ENCODE peak calls at places on chromosome 18, in seven cellular contexts. One of them, this sample, is unnamed.

GRCh38 chr18:61852496-61852895 is 40.3 kb downstream of the RNF152 start:
- DNase-seq in heart left ventricle: no peak
- DNase-seq in fibroblast of the aortic adventitia: no peak
- DNase-seq in tibial nerve: no peak
- DNase-seq in GM13976: no peak
- DNase-seq in astrocyte of the spinal cord: no peak
- DNase-seq in type B pancreatic cell: no peak
- DNase-seq in this sample: no peak

GRCh38 chr18:28065793-28066186 is 111.1 kb downstream of the CDH2 start:
- DNase-seq in heart left ventricle: no peak
- DNase-seq in fibroblast of the aortic adventitia: no peak
- DNase-seq in tibial nerve: no peak
- DNase-seq in GM13976: no peak
- DNase-seq in astrocyte of the spinal cord: no peak
- DNase-seq in type B pancreatic cell: no peak
- DNase-seq in this sample: no peak

GRCh38 chr18:50879302-50880107 is 587 bp downstream of the ME2 start:
- DNase-seq in heart left ventricle: peak
- DNase-seq in fibroblast of the aortic adventitia: peak
- DNase-seq in tibial nerve: peak
- DNase-seq in GM13976: peak
- DNase-seq in astrocyte of the spinal cord: peak
- DNase-seq in type B pancreatic cell: no peak
- DNase-seq in this sample: no peak

GRCh38 chr18:58567453-58568196 is 61.3 kb downstream of the ALPK2 start:
- DNase-seq in heart left ventricle: peak
- DNase-seq in fibroblast of the aortic adventitia: peak
- DNase-seq in tibial nerve: peak
- DNase-seq in GM13976: no peak
- DNase-seq in astrocyte of the spinal cord: peak
- DNase-seq in type B pancreatic cell: no peak
- DNase-seq in this sample: no peak

GRCh38 chr18:36424741-36425142 is 127.2 kb downstream of the FHOD3 start:
- DNase-seq in heart left ventricle: no peak
- DNase-seq in fibroblast of the aortic adventitia: no peak
- DNase-seq in tibial nerve: no peak
- DNase-seq in GM13976: no peak
- DNase-seq in astrocyte of the spinal cord: no peak
- DNase-seq in type B pancreatic cell: no peak
- DNase-seq in this sample: no peak

GRCh38 chr18:63540131-63540530 is 2.0 kb upstream of the SERPINB12 start:
- DNase-seq in heart left ventricle: no peak
- DNase-seq in fibroblast of the aortic adventitia: peak
- DNase-seq in tibial nerve: no peak
- DNase-seq in GM13976: no peak
- DNase-seq in astrocyte of the spinal cord: peak
- DNase-seq in type B pancreatic cell: no peak
- DNase-seq in this sample: no peak

GRCh38 chr18:69397096-69397495 is 3.6 kb upstream of the DOK6 start:
- DNase-seq in heart left ventricle: no peak
- DNase-seq in fibroblast of the aortic adventitia: no peak
- DNase-seq in tibial nerve: no peak
- DNase-seq in GM13976: no peak
- DNase-seq in astrocyte of the spinal cord: peak
- DNase-seq in type B pancreatic cell: no peak
- DNase-seq in this sample: no peak

GRCh38 chr18:60984496-60984895 is 348.7 kb upstream of the CDH20 start:
- DNase-seq in heart left ventricle: no peak
- DNase-seq in fibroblast of the aortic adventitia: peak
- DNase-seq in tibial nerve: no peak
- DNase-seq in GM13976: no peak
- DNase-seq in astrocyte of the spinal cord: peak
- DNase-seq in type B pancreatic cell: no peak
- DNase-seq in this sample: no peak

GRCh38 chr18:33440384-33441043 is at the start of gene CCDC178:
- DNase-seq in heart left ventricle: peak
- DNase-seq in fibroblast of the aortic adventitia: peak
- DNase-seq in tibial nerve: no peak
- DNase-seq in GM13976: peak
- DNase-seq in astrocyte of the spinal cord: peak
- DNase-seq in type B pancreatic cell: peak
- DNase-seq in this sample: no peak

GRCh38 chr18:13657974-13658373 is 68.4 kb downstream of the FAM210A start:
- DNase-seq in heart left ventricle: no peak
- DNase-seq in fibroblast of the aortic adventitia: no peak
- DNase-seq in tibial nerve: no peak
- DNase-seq in GM13976: no peak
- DNase-seq in astrocyte of the spinal cord: no peak
- DNase-seq in type B pancreatic cell: no peak
- DNase-seq in this sample: no peak

GRCh38 chr18:57833441-57834101 is 30.5 kb upstream of the ATP8B1 start:
- DNase-seq in heart left ventricle: no peak
- DNase-seq in fibroblast of the aortic adventitia: peak
- DNase-seq in tibial nerve: no peak
- DNase-seq in GM13976: peak
- DNase-seq in astrocyte of the spinal cord: no peak
- DNase-seq in type B pancreatic cell: no peak
- DNase-seq in this sample: no peak

GRCh38 chr18:48946329-48946835 is 4.4 kb downstream of the SMAD7 start:
- DNase-seq in heart left ventricle: no peak
- DNase-seq in fibroblast of the aortic adventitia: peak
- DNase-seq in tibial nerve: no peak
- DNase-seq in GM13976: no peak
- DNase-seq in astrocyte of the spinal cord: peak
- DNase-seq in type B pancreatic cell: no peak
- DNase-seq in this sample: no peak

GRCh38 chr18:54169710-54170403 is 54.6 kb downstream of the MBD2 start:
- DNase-seq in heart left ventricle: no peak
- DNase-seq in fibroblast of the aortic adventitia: no peak
- DNase-seq in tibial nerve: no peak
- DNase-seq in GM13976: no peak
- DNase-seq in astrocyte of the spinal cord: no peak
- DNase-seq in type B pancreatic cell: no peak
- DNase-seq in this sample: no peak

GRCh38 chr18:29076645-29077044 is 899.7 kb upstream of the CDH2 start:
- DNase-seq in heart left ventricle: no peak
- DNase-seq in fibroblast of the aortic adventitia: no peak
- DNase-seq in tibial nerve: no peak
- DNase-seq in GM13976: no peak
- DNase-seq in astrocyte of the spinal cord: no peak
- DNase-seq in type B pancreatic cell: no peak
- DNase-seq in this sample: no peak

GRCh38 chr18:75253043-75253442 is 42.4 kb downstream of the TSHZ1 start:
- DNase-seq in heart left ventricle: no peak
- DNase-seq in fibroblast of the aortic adventitia: no peak
- DNase-seq in tibial nerve: no peak
- DNase-seq in GM13976: no peak
- DNase-seq in astrocyte of the spinal cord: no peak
- DNase-seq in type B pancreatic cell: no peak
- DNase-seq in this sample: no peak

GRCh38 chr18:54162431-54162830 is 62.0 kb downstream of the MBD2 start:
- DNase-seq in heart left ventricle: no peak
- DNase-seq in fibroblast of the aortic adventitia: peak
- DNase-seq in tibial nerve: no peak
- DNase-seq in GM13976: no peak
- DNase-seq in astrocyte of the spinal cord: peak
- DNase-seq in type B pancreatic cell: no peak
- DNase-seq in this sample: no peak

GRCh38 chr18:47411159-47411558 is 159.7 kb upstream of the SKOR2 start:
- DNase-seq in heart left ventricle: no peak
- DNase-seq in fibroblast of the aortic adventitia: no peak
- DNase-seq in tibial nerve: no peak
- DNase-seq in GM13976: no peak
- DNase-seq in astrocyte of the spinal cord: no peak
- DNase-seq in type B pancreatic cell: no peak
- DNase-seq in this sample: no peak

GRCh38 chr18:47415888-47416287 is 164.4 kb upstream of the SKOR2 start:
- DNase-seq in heart left ventricle: no peak
- DNase-seq in fibroblast of the aortic adventitia: no peak
- DNase-seq in tibial nerve: no peak
- DNase-seq in GM13976: no peak
- DNase-seq in astrocyte of the spinal cord: no peak
- DNase-seq in type B pancreatic cell: no peak
- DNase-seq in this sample: no peak

GRCh38 chr18:47409519-47409918 is 158.1 kb upstream of the SKOR2 start:
- DNase-seq in heart left ventricle: no peak
- DNase-seq in fibroblast of the aortic adventitia: no peak
- DNase-seq in tibial nerve: no peak
- DNase-seq in GM13976: no peak
- DNase-seq in astrocyte of the spinal cord: no peak
- DNase-seq in type B pancreatic cell: no peak
- DNase-seq in this sample: no peak

GRCh38 chr18:47410139-47410538 is 158.7 kb upstream of the SKOR2 start:
- DNase-seq in heart left ventricle: no peak
- DNase-seq in fibroblast of the aortic adventitia: no peak
- DNase-seq in tibial nerve: no peak
- DNase-seq in GM13976: no peak
- DNase-seq in astrocyte of the spinal cord: no peak
- DNase-seq in type B pancreatic cell: no peak
- DNase-seq in this sample: no peak

GRCh38 chr18:47413327-47413726 is 161.9 kb upstream of the SKOR2 start:
- DNase-seq in heart left ventricle: no peak
- DNase-seq in fibroblast of the aortic adventitia: peak
- DNase-seq in tibial nerve: no peak
- DNase-seq in GM13976: no peak
- DNase-seq in astrocyte of the spinal cord: peak
- DNase-seq in type B pancreatic cell: no peak
- DNase-seq in this sample: no peak
- TF ChIP-seq CTCF in heart left ventricle: no peak
- TF ChIP-seq CTCF in fibroblast of the aortic adventitia: no peak
- TF ChIP-seq CTCF in tibial nerve: no peak
- TF ChIP-seq CTCF in GM13976: no peak
- TF ChIP-seq CTCF in astrocyte of the spinal cord: no peak
- TF ChIP-seq CTCF in type B pancreatic cell: no peak
- TF ChIP-seq CTCF in this sample: no peak

DNA sequence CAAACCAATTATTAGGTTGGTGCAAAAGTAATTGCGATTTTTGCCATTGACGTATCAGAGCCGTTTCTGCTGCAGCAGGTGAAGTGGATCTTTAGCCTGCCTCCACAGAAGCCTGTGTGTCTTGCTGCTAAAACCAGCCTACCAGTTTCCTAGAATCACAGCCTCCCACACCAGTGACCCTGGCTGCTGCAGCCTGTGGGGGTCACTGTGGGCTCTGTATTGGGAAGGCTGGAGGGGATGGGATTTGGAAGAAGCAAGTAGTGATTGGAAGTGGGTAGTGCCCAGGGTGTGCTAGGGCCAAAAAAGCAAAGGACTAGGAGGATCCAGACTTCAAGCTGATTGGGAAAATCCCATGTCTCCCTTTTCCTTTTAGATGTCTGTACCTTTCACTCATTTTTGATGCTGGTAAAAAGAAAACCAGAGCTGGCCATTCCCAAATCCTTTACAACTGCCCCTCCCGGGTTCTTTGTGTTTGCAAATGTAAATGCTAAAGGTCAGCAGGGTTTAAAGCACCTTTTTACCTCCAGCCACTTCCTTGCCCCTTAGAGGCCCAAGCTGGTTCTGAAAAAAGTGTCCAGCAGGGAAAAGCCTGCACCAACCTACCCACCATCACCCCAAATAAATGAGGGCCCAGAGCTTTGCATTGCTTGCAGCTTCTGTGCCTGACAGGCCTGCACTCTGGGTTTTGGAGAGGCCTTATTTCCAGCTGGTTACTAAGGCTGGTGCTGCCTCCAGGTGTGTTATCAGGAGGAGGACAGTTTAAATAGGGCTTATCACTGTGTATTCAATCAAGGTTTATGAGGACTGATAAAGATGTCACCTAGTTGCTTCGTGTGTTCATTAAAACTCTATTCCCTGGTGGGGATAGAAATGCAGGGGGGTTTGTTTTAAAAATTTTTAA is 172.0 kb downstream of the MIB1 start:
- DNase-seq in heart left ventricle: no peak
- DNase-seq in fibroblast of the aortic adventitia: no peak
- DNase-seq in tibial nerve: no peak
- DNase-seq in GM13976: no peak
- DNase-seq in astrocyte of the spinal cord: no peak
- DNase-seq in type B pancreatic cell: no peak
- DNase-seq in this sample: no peak
- TF ChIP-seq CTCF in heart left ventricle: no peak
- TF ChIP-seq CTCF in fibroblast of the aortic adventitia: peak
- TF ChIP-seq CTCF in tibial nerve: no peak
- TF ChIP-seq CTCF in GM13976: no peak
- TF ChIP-seq CTCF in astrocyte of the spinal cord: peak
- TF ChIP-seq CTCF in type B pancreatic cell: peak
- TF ChIP-seq CTCF in this sample: no peak

DNA sequence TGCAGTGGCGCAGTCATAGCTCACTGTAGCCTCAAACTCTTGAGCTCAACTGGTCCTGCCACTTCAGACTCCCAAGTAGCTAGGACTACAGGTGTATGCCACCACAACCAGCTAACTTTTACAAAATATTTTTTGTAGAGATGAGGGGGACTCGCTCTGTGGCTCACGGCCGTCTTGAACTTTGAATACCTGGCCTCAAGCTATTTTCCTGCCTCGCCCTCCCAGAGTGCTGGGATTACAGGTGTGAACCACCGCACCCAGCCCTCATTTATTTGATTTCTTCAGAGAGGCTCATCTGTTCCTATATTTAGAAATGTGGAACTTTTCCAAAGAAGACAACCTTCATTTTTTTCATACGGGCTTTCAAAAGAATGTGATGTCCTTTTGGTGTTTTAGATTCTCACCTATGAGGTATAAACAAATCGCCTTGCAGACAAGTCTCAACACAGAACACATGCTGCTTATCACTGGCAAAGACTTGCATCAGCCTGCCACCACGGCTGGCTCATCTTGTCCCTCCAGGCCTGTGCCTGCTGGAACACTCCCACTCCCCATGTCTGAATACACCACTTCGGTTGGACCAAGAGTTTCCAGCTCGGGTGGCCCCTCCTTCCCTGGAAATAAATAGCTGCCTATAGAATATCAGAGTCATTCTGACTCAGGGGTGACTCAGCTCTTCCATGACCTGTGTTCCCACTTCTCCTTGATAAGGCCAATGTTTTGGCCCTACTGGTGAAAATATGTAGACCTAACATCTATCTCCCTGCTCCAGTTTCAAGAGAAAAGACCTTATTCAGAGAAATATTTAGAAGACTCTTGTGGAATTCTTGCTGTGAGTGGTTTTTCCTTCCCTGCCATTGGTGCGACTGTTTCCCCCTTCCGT is 202.6 kb downstream of the TGIF1 start:
- DNase-seq in heart left ventricle: peak
- DNase-seq in fibroblast of the aortic adventitia: peak
- DNase-seq in tibial nerve: no peak
- DNase-seq in GM13976: no peak
- DNase-seq in astrocyte of the spinal cord: peak
- DNase-seq in type B pancreatic cell: no peak
- DNase-seq in this sample: no peak
- TF ChIP-seq CTCF in heart left ventricle: no peak
- TF ChIP-seq CTCF in fibroblast of the aortic adventitia: peak
- TF ChIP-seq CTCF in tibial nerve: no peak
- TF ChIP-seq CTCF in GM13976: no peak
- TF ChIP-seq CTCF in astrocyte of the spinal cord: peak
- TF ChIP-seq CTCF in type B pancreatic cell: peak
- TF ChIP-seq CTCF in this sample: no peak

DNA sequence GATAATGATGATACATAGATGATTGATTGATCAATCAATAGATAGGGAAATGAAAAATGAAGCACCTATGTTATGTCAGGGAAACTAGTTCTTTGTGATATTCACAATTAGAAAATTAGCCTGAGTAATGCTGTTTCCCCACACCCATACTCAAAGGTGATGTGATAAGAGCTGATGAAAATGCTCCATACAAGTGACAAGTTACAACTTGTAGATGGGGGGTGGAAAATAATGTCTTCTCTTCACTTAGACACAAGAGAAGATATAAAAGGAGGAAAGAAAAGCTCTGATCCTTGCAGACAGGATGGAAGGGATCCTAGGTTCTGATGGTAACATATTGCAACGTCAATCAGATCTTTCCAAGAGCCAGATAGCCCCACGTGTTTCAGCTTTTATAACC is 365.9 kb downstream of the AKAIN1 start:
- DNase-seq in heart left ventricle: no peak
- DNase-seq in fibroblast of the aortic adventitia: no peak
- DNase-seq in tibial nerve: no peak
- DNase-seq in GM13976: no peak
- DNase-seq in astrocyte of the spinal cord: no peak
- DNase-seq in type B pancreatic cell: no peak
- DNase-seq in this sample: no peak
- TF ChIP-seq CTCF in heart left ventricle: no peak
- TF ChIP-seq CTCF in fibroblast of the aortic adventitia: no peak
- TF ChIP-seq CTCF in tibial nerve: no peak
- TF ChIP-seq CTCF in GM13976: no peak
- TF ChIP-seq CTCF in astrocyte of the spinal cord: no peak
- TF ChIP-seq CTCF in type B pancreatic cell: no peak
- TF ChIP-seq CTCF in this sample: no peak

This sample was measured in D721Med.